ENCODE peak calls at places on chromosomes 13 and 19, in four cellular contexts. One of them, this sample, is unnamed. For H3K4me1, the result is how much of the 10 kb centered on the place peaks cover.

GRCh38 chr19:7348587-7349230 is at the start of gene ARHGEF18:
- DNase-seq in HCT116: no peak
- DNase-seq in HepG2: no peak
- DNase-seq in K562: no peak
- DNase-seq in this sample: no peak

GRCh38 chr13:30654430-30654829 is 36.7 kb downstream of the USPL1 start:
- DNase-seq in HCT116: no peak
- DNase-seq in HepG2: no peak
- DNase-seq in K562: peak
- DNase-seq in this sample: no peak

GRCh38 chr13:48436661-48437242 is 23.8 kb upstream of the LPAR6 start:
- DNase-seq in HCT116: no peak
- DNase-seq in HepG2: no peak
- DNase-seq in K562: no peak
- DNase-seq in this sample: no peak

GRCh38 chr19:6476155-6476895 is 5.3 kb downstream of the DENND1C start:
- DNase-seq in HCT116: peak
- DNase-seq in HepG2: peak
- DNase-seq in K562: peak
- DNase-seq in this sample: peak

GRCh38 chr13:70311175-70311574 is 202.9 kb upstream of the KLHL1 start:
- DNase-seq in HCT116: no peak
- DNase-seq in HepG2: no peak
- DNase-seq in K562: no peak
- DNase-seq in this sample: no peak

GRCh38 chr13:20713751-20714150 is 10.3 kb downstream of the IL17D start:
- DNase-seq in HCT116: no peak
- DNase-seq in HepG2: no peak
- DNase-seq in K562: no peak
- DNase-seq in this sample: no peak

GRCh38 chr13:21218351-21219043 is 42.0 kb downstream of the MRPL57 start:
- DNase-seq in HCT116: no peak
- DNase-seq in HepG2: no peak
- DNase-seq in K562: no peak
- DNase-seq in this sample: no peak

GRCh38 chr19:31095100-31095804 is 254.0 kb downstream of the TSHZ3 start:
- DNase-seq in HCT116: no peak
- DNase-seq in HepG2: no peak
- DNase-seq in K562: no peak
- DNase-seq in this sample: no peak

GRCh38 chr19:15195381-15195964 is 5.3 kb downstream of the NOTCH3 start:
- DNase-seq in HCT116: no peak
- DNase-seq in HepG2: no peak
- DNase-seq in K562: no peak
- DNase-seq in this sample: no peak

GRCh38 chr19:58581227-58582141 is 8.3 kb upstream of the MZF1 start:
- DNase-seq in HCT116: peak
- DNase-seq in HepG2: peak
- DNase-seq in K562: peak
- DNase-seq in this sample: peak

GRCh38 chr13:93226623-93227279 is at the start of gene GPC6:
- DNase-seq in HCT116: no peak
- DNase-seq in HepG2: peak
- DNase-seq in K562: peak
- DNase-seq in this sample: no peak

GRCh38 chr13:38350114-38350617 is 515 bp downstream of the UFM1 start:
- DNase-seq in HCT116: peak
- DNase-seq in HepG2: peak
- DNase-seq in K562: peak
- DNase-seq in this sample: no peak

GRCh38 chr19:57034544-57034943 is 85.2 kb upstream of the USP29 start:
- DNase-seq in HCT116: no peak
- DNase-seq in HepG2: peak
- DNase-seq in K562: no peak
- DNase-seq in this sample: no peak

GRCh38 chr19:38323276-38323675 is 3.6 kb downstream of the KCNK6 start:
- DNase-seq in HCT116: no peak
- DNase-seq in HepG2: no peak
- DNase-seq in K562: no peak
- DNase-seq in this sample: no peak

GRCh38 chr13:59861676-59862075 is 302.1 kb downstream of the DIAPH3 start:
- DNase-seq in HCT116: no peak
- DNase-seq in HepG2: no peak
- DNase-seq in K562: no peak
- DNase-seq in this sample: no peak

GRCh38 chr19:45781282-45782161 is 768 bp downstream of the DMPK start:
- DNase-seq in HCT116: no peak
- DNase-seq in HepG2: no peak
- DNase-seq in K562: no peak
- DNase-seq in this sample: no peak

GRCh38 chr13:112837371-112838037 is 131.5 kb upstream of the MCF2L start:
- DNase-seq in HCT116: no peak
- DNase-seq in HepG2: no peak
- DNase-seq in K562: no peak
- DNase-seq in this sample: no peak

GRCh38 chr13:40152145-40152544 is 496.7 kb downstream of the COG6 start:
- DNase-seq in HCT116: peak
- DNase-seq in HepG2: no peak
- DNase-seq in K562: no peak
- DNase-seq in this sample: no peak

GRCh38 chr13:113864303-113864890 is 521 bp upstream of the GAS6 start:
- DNase-seq in HCT116: no peak
- DNase-seq in HepG2: no peak
- DNase-seq in K562: no peak
- DNase-seq in this sample: no peak

GRCh38 chr13:32267836-32268439 is 47.2 kb downstream of the ZAR1L start:
- DNase-seq in HCT116: peak
- DNase-seq in HepG2: no peak
- DNase-seq in K562: peak
- DNase-seq in this sample: peak

GRCh38 chr13:24511019-24511823 is 1.4 kb downstream of the PARP4 start:
- DNase-seq in HCT116: peak
- DNase-seq in HepG2: peak
- DNase-seq in K562: peak
- DNase-seq in this sample: no peak

GRCh38 chr13:52848455-52849190 is at the start of gene PCDH8:
- DNase-seq in HCT116: no peak
- DNase-seq in HepG2: no peak
- DNase-seq in K562: no peak
- DNase-seq in this sample: no peak

GRCh38 chr13:108102771-108103170 is 112.6 kb downstream of the LIG4 start:
- DNase-seq in HCT116: no peak
- DNase-seq in HepG2: no peak
- DNase-seq in K562: no peak
- DNase-seq in this sample: no peak

GRCh38 chr13:100176781-100177389 is 88.0 kb downstream of the PCCA start:
- DNase-seq in HCT116: no peak
- DNase-seq in HepG2: no peak
- DNase-seq in K562: no peak
- DNase-seq in this sample: no peak

GRCh38 chr19:38685666-38686529 is 38.4 kb downstream of the ACTN4 start:
- DNase-seq in HCT116: peak
- DNase-seq in HepG2: peak
- DNase-seq in K562: peak
- DNase-seq in this sample: no peak

GRCh38 chr13:27868639-27869435 is 51.0 kb upstream of the PDX1 start:
- DNase-seq in HCT116: peak
- DNase-seq in HepG2: no peak
- DNase-seq in K562: no peak
- DNase-seq in this sample: peak

GRCh38 chr19:2474232-2475017 is 1.5 kb upstream of the GADD45B start:
- DNase-seq in HCT116: no peak
- DNase-seq in HepG2: peak
- DNase-seq in K562: peak
- DNase-seq in this sample: no peak

GRCh38 chr13:110458017-110458416 is 103.5 kb downstream of the RAB20 start:
- DNase-seq in HCT116: no peak
- DNase-seq in HepG2: no peak
- DNase-seq in K562: no peak
- DNase-seq in this sample: no peak

GRCh38 chr19:45780448-45781281 is 1.6 kb downstream of the DMPK start:
- DNase-seq in HCT116: no peak
- DNase-seq in HepG2: peak
- DNase-seq in K562: peak
- DNase-seq in this sample: no peak

GRCh38 chr13:41973247-41973741 is 12.4 kb upstream of the VWA8 start:
- DNase-seq in HCT116: no peak
- DNase-seq in HepG2: no peak
- DNase-seq in K562: no peak
- DNase-seq in this sample: no peak

GRCh38 chr13:26500618-26501320 is 56.7 kb upstream of the WASF3 start:
- DNase-seq in HCT116: no peak
- DNase-seq in HepG2: no peak
- DNase-seq in K562: no peak
- DNase-seq in this sample: no peak
- TF ChIP-seq TCF7L2 in HCT116: no peak
- TF ChIP-seq TCF7L2 in HepG2: no peak
- TF ChIP-seq TCF7L2 in K562: no peak
- TF ChIP-seq TCF7L2 in this sample: no peak

DNA sequence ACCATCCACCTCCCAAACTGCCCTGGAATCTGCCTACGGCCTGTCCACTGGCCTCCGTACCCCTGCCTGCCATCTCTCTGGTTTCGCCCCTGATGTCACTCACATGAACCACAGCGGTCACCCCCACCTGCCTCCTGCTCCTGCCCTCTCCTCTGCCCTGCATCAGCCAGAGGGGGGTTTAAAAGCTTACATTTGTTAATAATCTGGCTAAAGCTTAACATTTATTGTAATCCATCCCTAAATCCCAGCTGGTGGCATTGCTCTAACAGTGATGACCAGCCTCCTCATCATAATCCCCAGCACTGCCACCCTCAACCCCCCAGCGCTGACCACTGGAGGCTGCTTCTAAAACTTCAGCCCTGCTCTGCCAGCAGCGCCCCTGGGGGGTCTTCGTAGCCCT is 38.9 kb downstream of the DNM2 start:
- DNase-seq in HCT116: no peak
- DNase-seq in HepG2: no peak
- DNase-seq in K562: no peak
- DNase-seq in this sample: no peak
- H3K4me1 ChIP-seq in HCT116: under half
- H3K4me1 ChIP-seq in HepG2: under half
- H3K4me1 ChIP-seq in K562: under half
- H3K4me1 ChIP-seq in this sample: under half

DNA sequence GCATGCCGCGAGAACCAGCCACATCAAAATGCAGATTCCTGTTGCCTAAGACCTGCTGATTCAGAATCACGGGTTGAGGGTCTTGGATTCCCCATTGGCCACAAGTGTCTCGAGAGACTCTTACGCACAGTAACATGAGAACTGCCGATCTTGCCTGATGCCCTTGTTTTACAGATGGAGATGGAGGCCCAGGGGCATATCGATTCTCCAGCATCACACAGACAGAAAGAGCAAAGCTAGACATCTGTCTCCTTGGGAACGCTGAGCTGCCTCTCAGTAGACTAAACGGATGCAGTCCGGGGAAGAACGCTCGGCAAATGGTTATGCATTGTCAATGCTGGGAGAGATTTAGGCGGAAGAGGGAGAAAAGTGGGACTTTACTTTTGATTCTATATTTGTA is 5.4 kb downstream of the NLRP12 start:
- DNase-seq in HCT116: no peak
- DNase-seq in HepG2: no peak
- DNase-seq in K562: no peak
- DNase-seq in this sample: no peak
- TF ChIP-seq POLR2AphosphoS5 in HCT116: no peak
- TF ChIP-seq POLR2AphosphoS5 in HepG2: no peak
- TF ChIP-seq POLR2AphosphoS5 in K562: no peak
- TF ChIP-seq POLR2AphosphoS5 in this sample: no peak

GRCh38 chr19:41849067-41849466 is 4.2 kb downstream of the DMRTC2 start:
- DNase-seq in HCT116: no peak
- DNase-seq in HepG2: no peak
- DNase-seq in K562: no peak
- DNase-seq in this sample: no peak
- TF ChIP-seq TCF7L2 in HCT116: no peak
- TF ChIP-seq TCF7L2 in HepG2: no peak
- TF ChIP-seq TCF7L2 in K562: no peak
- TF ChIP-seq TCF7L2 in this sample: no peak

GRCh38 chr19:28049875-28050274 is 1163.1 kb downstream of the UQCRFS1 start:
- DNase-seq in HCT116: no peak
- DNase-seq in HepG2: no peak
- DNase-seq in K562: no peak
- DNase-seq in this sample: no peak

GRCh38 chr19:28044477-28044876 is 1168.5 kb downstream of the UQCRFS1 start:
- DNase-seq in HCT116: no peak
- DNase-seq in HepG2: no peak
- DNase-seq in K562: no peak
- DNase-seq in this sample: no peak

GRCh38 chr19:28051047-28051446 is 1161.9 kb downstream of the UQCRFS1 start:
- DNase-seq in HCT116: no peak
- DNase-seq in HepG2: no peak
- DNase-seq in K562: no peak
- DNase-seq in this sample: no peak

GRCh38 chr19:28045621-28046020 is 1167.3 kb downstream of the UQCRFS1 start:
- DNase-seq in HCT116: no peak
- DNase-seq in HepG2: no peak
- DNase-seq in K562: no peak
- DNase-seq in this sample: no peak

DNA sequence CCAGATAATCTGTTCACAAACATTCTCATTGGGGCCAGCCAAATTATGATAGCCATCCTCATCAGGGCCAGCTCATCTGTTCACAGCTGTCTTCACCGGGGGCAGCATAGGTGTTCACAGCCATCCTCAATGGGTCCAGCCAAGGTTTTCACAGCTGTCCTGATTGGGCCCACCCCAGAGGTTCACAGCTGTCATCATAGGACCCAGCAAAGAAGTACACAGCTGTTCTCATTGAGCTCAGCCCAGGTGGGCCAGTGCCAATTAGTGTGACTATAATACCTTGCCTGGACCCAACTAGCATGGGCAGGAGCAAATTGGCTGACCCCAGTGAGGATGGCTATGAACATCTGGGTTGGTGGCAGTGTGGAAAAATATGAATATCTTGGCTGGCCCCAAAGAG is 1166.0 kb downstream of the UQCRFS1 start:
- DNase-seq in HCT116: no peak
- DNase-seq in HepG2: no peak
- DNase-seq in K562: no peak
- DNase-seq in this sample: no peak
- H3K4me1 ChIP-seq in HCT116: under half
- H3K4me1 ChIP-seq in HepG2: under half
- H3K4me1 ChIP-seq in K562: under half
- H3K4me1 ChIP-seq in this sample: under half